ENCODE peak calls at places on chromosome 15, in four cellular contexts. W, I, G and O are unnamed samples.

GRCh38 chr15:36911322-36911944 is 188.9 kb downstream of the MEIS2 start:
- DNase-seq in I (no peak), G (no peak), W (no peak), O (peak)

GRCh38 chr15:86079491-86080266 is at the start of gene AGBL1:
- DNase-seq in I (no peak), G (no peak), W (peak), O (no peak)

GRCh38 chr15:55267401-55268053 is 22.1 kb downstream of the RAB27A start:
- DNase-seq in I (peak), W (no peak), G (no peak), O (no peak)

GRCh38 chr15:25237291-25237978 is 201.4 kb downstream of the UBE3A start:
- DNase-seq in I (no peak), W (no peak), G (no peak), O (no peak)

GRCh38 chr15:68783226-68784054 is 37.3 kb downstream of the ANP32A start:
- DNase-seq in W (peak), G (peak), I (peak), O (peak)

GRCh38 chr15:94297543-94297942 is 66.2 kb downstream of the MCTP2 start:
- DNase-seq in I (no peak), W (no peak), G (no peak), O (no peak)

GRCh38 chr15:72118400-72118978 is at the start of gene SENP8:
- DNase-seq in I (peak), G (no peak), W (no peak), O (no peak)

GRCh38 chr15:73891328-73891975 is 18.1 kb downstream of the TBC1D21 start:
- DNase-seq in I (no peak), G (no peak), W (no peak), O (no peak)

GRCh38 chr15:32867313-32867626 is 149.5 kb downstream of the GREM1 start:
- DNase-seq in G (peak), I (peak), W (no peak), O (no peak)

GRCh38 chr15:95365615-95366107 is 964.8 kb upstream of the NR2F2 start:
- DNase-seq in W (no peak), G (no peak), I (no peak), O (no peak)

GRCh38 chr15:80606571-80606970 is 88.5 kb upstream of the ABHD17C start:
- DNase-seq in G (no peak), W (no peak), I (no peak), O (no peak)

GRCh38 chr15:71532994-71533393 is 277.4 kb upstream of the NR2E3 start:
- DNase-seq in G (peak), W (peak), I (peak), O (peak)

GRCh38 chr15:50330921-50331320 is 24.1 kb downstream of the GABPB1 start:
- DNase-seq in G (peak), W (no peak), I (no peak), O (no peak)

GRCh38 chr15:101027920-101028319 is 108.8 kb downstream of the LRRK1 start:
- DNase-seq in W (peak), I (no peak), G (no peak), O (no peak)

GRCh38 chr15:42879390-42879912 is 41.1 kb downstream of the TTBK2 start:
- DNase-seq in I (no peak), W (no peak), G (no peak), O (no peak)

GRCh38 chr15:36156855-36157521 is 422.4 kb upstream of the CDIN1 start:
- DNase-seq in W (peak), I (no peak), G (peak), O (peak)

GRCh38 chr15:39323706-39324105 is 257.2 kb upstream of the THBS1 start:
- DNase-seq in W (no peak), I (no peak), G (no peak), O (no peak)

GRCh38 chr15:57972801-57973311 is 92.7 kb downstream of the ALDH1A2 start:
- DNase-seq in I (no peak), W (no peak), G (no peak), O (no peak)

GRCh38 chr15:58742424-58743160 is 6.9 kb downstream of the ADAM10 start:
- DNase-seq in G (no peak), W (no peak), I (no peak), O (peak)

GRCh38 chr15:69648775-69649735 is 196.4 kb downstream of the RPLP1 start:
- DNase-seq in G (no peak), I (no peak), W (peak), O (no peak)

GRCh38 chr15:50883903-50884302 is 24.6 kb upstream of the AP4E1 start:
- DNase-seq in W (no peak), G (peak), I (no peak), O (no peak)

GRCh38 chr15:70535071-70535954 is 228.0 kb downstream of the UACA start:
- DNase-seq in W (no peak), G (no peak), I (no peak), O (no peak)

GRCh38 chr15:83112233-83112958 is 5.0 kb downstream of the TM6SF1 start:
- DNase-seq in W (no peak), G (no peak), I (peak), O (no peak)

GRCh38 chr15:67946701-67947100 is 106.9 kb upstream of the RNU6-1 start:
- DNase-seq in W (no peak), G (no peak), I (no peak), O (no peak)

GRCh38 chr15:27827336-27827735 is 271.8 kb downstream of the OCA2 start:
- DNase-seq in G (no peak), W (no peak), I (no peak), O (no peak)

GRCh38 chr15:52114256-52114655 is 1.7 kb upstream of the BCL2L10 start:
- DNase-seq in I (no peak), W (no peak), G (no peak), O (no peak)

GRCh38 chr15:95176794-95177577 is 945.6 kb downstream of the MCTP2 start:
- DNase-seq in I (peak), G (no peak), W (no peak), O (no peak)

GRCh38 chr15:45648521-45649200 is 13.8 kb downstream of the SQOR start:
- DNase-seq in W (no peak), I (no peak), G (peak), O (peak)

GRCh38 chr15:93164409-93164808 is 75.4 kb upstream of the RGMA start:
- DNase-seq in I (no peak), G (no peak), W (no peak), O (no peak)

GRCh38 chr15:29596266-29596665 is 226.0 kb downstream of the TJP1 start:
- DNase-seq in W (no peak), I (no peak), G (no peak), O (no peak)

GRCh38 chr15:73518876-73519594 is 76.1 kb downstream of the REC114 start:
- DNase-seq in W (no peak), G (no peak), I (no peak), O (no peak)

GRCh38 chr15:33834892-33835730 is 133.2 kb upstream of the CHRM5 start:
- DNase-seq in W (peak), I (no peak), G (no peak), O (no peak)

GRCh38 chr15:101063891-101064794 is 145.0 kb downstream of the LRRK1 start:
- DNase-seq in G (no peak), I (no peak), W (no peak), O (peak)

GRCh38 chr15:86115138-86115801 is 35.6 kb downstream of the AGBL1 start:
- DNase-seq in W (no peak), I (no peak), G (no peak), O (no peak)

GRCh38 chr15:71780349-71780976 is 29.9 kb upstream of the NR2E3 start:
- DNase-seq in I (peak), G (peak), W (peak), O (peak)

GRCh38 chr15:89122532-89123525 is 34.6 kb downstream of the ABHD2 start:
- DNase-seq in G (no peak), I (no peak), W (no peak), O (no peak)

GRCh38 chr15:70199124-70199482 is 101.4 kb upstream of the TLE3 start:
- DNase-seq in W (no peak), I (no peak), G (no peak), O (no peak)

GRCh38 chr15:62124176-62124952 is 40.7 kb downstream of the C2CD4B start:
- DNase-seq in W (no peak), I (no peak), G (peak), O (peak)
- TF ChIP-seq NR3C1 in W (no peak), I (no peak), G (no peak), O (no peak)

GRCh38 chr15:56734013-56734625 is 810 bp upstream of the ZNF280D start:
- DNase-seq in G (peak), W (no peak), I (no peak), O (no peak)
- TF ChIP-seq NR3C1 in G (no peak), W (no peak), I (no peak), O (no peak)

GRCh38 chr15:98715401-98715800 is 67.1 kb downstream of the IGF1R start:
- DNase-seq in W (no peak), I (no peak), G (no peak), O (no peak)
- TF ChIP-seq NR3C1 in W (no peak), I (no peak), G (no peak), O (no peak)

DNA sequence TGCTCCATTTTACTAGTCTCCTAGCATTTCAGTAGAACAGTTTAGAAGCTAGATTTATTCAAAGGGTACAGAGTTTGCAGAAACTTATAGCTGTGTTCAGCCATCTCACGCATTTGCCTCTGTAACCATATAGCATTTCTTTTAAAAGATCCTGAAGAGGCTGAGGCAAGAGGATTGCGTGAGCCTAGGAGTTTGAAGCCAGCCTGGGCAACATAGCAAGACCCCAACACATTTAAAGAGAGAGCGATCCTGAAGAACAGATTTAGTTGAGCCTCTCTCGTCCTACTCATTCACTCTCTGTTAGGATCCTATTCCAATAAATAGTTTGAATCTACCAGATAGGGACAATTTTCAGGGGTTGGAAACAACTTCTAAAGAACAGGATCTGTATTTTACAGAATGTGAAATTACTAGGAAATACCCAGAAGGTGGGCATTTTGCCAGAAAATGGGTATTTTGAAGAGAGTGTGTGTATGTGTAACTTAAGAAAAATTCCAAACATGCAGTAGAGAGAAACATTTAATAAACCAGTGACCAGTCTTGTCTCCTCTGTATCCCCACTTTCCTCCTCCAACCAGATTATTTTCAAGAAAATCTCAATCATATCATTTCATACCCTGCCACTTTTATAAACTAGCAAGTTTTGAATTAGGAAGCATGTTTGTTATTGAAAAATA is 4.5 kb downstream of the EIF3J start:
- DNase-seq in G (peak), W (no peak), I (no peak), O (peak)
- TF ChIP-seq NR3C1 in G (no peak), W (no peak), I (no peak), O (no peak)

GRCh38 chr15:76162784-76163428 is 103.1 kb downstream of the TMEM266 start:
- DNase-seq in W (no peak), G (no peak), I (no peak), O (no peak)
- TF ChIP-seq NR3C1 in W (no peak), G (no peak), I (no peak), O (no peak)

GRCh38 chr15:76061700-76062099 is 1.9 kb downstream of the TMEM266 start:
- DNase-seq in I (no peak), W (no peak), G (no peak), O (no peak)
- TF ChIP-seq NR3C1 in I (no peak), W (no peak), G (no peak), O (no peak)

GRCh38 chr15:64856429-64857145 is 14.9 kb downstream of the PLEKHO2 start:
- DNase-seq in G (peak), I (no peak), W (no peak), O (peak)

GRCh38 chr15:64851503-64851840 is 9.8 kb downstream of the PLEKHO2 start:
- DNase-seq in G (no peak), I (no peak), W (no peak), O (no peak)

GRCh38 chr15:64855206-64856000 is 13.7 kb downstream of the PLEKHO2 start:
- DNase-seq in I (no peak), G (no peak), W (no peak), O (no peak)

GRCh38 chr15:64854526-64854925 is 12.8 kb downstream of the PLEKHO2 start:
- DNase-seq in G (no peak), W (no peak), I (no peak), O (no peak)

DNA sequence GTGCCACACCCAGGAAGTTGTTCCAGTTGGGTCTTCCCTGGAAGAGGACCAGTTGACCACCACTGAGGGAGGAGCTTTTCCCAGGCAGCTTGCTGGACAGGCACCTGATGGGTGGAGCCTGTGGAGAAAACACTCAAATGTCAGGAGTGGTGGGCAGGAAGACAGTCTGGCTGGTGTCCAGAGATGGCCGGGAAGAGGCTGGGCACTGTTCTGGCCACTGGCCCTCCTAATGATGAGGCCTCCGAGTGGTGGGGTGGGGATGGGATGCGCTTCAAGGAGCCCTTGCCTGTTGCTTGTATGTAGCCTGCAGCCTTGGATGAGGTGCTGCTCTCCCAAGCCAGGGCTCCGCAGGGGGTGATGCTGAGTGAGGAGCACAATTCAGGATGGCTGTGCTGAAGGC is 12.3 kb downstream of the PLEKHO2 start:
- DNase-seq in G (no peak), W (no peak), I (no peak), O (no peak)
- TF ChIP-seq NR3C1 in G (no peak), W (no peak), I (no peak), O (no peak)

GRCh38 chr15:60391722-60392340 is 6.0 kb downstream of the ANXA2 start:
- DNase-seq in G (no peak), I (no peak), W (no peak), O (no peak)
- TF ChIP-seq NR3C1 in G (no peak), I (no peak), W (no peak), O (no peak)

GRCh38 chr15:90901799-90902655 is 1.1 kb upstream of the MAN2A2 start:
- DNase-seq in W (peak), G (peak), I (peak), O (peak)

GRCh38 chr15:90902656-90902995 is 476 bp upstream of the MAN2A2 start:
- DNase-seq in G (no peak), W (no peak), I (no peak), O (no peak)

GRCh38 chr15:90904746-90905145 is 1.6 kb downstream of the MAN2A2 start:
- DNase-seq in W (no peak), G (no peak), I (no peak), O (no peak)

GRCh38 chr15:90903733-90904536 is 833 bp downstream of the MAN2A2 start:
- DNase-seq in W (peak), G (peak), I (peak), O (peak)

DNA sequence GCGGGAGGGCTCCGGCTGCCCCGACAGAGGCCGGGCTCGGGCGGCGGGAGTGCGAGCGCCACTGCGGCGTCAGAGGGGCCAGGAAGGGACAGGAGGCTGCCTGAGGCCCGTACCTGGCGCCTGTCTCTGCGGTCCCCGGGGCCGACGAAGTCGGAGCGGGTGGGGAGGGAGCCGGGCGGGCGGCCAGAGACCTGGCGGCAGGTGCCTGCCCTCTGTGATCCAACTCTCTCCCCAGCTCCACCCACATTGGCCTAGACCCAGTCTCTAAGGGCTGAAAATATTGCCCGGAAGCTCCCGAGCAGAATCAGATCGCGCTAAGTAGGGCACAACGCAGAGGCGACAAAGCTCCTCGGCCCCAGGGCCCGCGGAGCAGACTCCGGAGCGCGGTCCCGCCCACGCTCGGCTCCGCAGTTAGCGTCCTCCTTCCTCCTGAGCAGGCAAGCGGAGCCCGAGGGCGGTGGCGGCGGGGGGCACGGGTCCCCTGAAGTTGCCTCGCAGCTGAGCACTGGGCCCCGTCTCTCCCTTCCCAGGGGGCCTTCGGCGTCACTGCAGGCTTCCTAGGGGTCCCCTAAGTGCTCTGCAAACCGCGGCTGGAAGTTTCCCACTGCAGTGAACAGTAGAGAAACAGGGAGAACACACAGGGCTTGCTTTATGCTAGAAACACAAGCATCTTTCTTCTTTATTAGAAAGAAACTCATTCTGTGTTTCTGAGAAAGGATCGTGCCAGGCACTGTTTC is at the start of gene MAN2A2:
- DNase-seq in W (peak), G (peak), I (peak), O (peak)
- TF ChIP-seq NR3C1 in W (no peak), G (no peak), I (no peak), O (no peak)